ENCODE peak calls at places on chromosome 5, in four cellular contexts. One of them, this sample, is unnamed.

GRCh38 chr5:81239613-81240012 is 6.5 kb downstream of the CKMT2 start:
- DNase-seq in K562: no peak
- DNase-seq in GM12878: no peak
- DNase-seq in HepG2: no peak
- DNase-seq in this sample: no peak

GRCh38 chr5:168315416-168315990 is 24.1 kb downstream of the WWC1 start:
- DNase-seq in K562: no peak
- DNase-seq in GM12878: no peak
- DNase-seq in HepG2: no peak
- DNase-seq in this sample: no peak

GRCh38 chr5:98942849-98943248 is 14.0 kb upstream of the CHD1 start:
- DNase-seq in K562: no peak
- DNase-seq in GM12878: no peak
- DNase-seq in HepG2: peak
- DNase-seq in this sample: no peak

GRCh38 chr5:87686018-87686417 is 273.3 kb upstream of the CCNH start:
- DNase-seq in K562: no peak
- DNase-seq in GM12878: no peak
- DNase-seq in HepG2: no peak
- DNase-seq in this sample: no peak

GRCh38 chr5:34045996-34046395 is 3.0 kb upstream of the C1QTNF3 start:
- DNase-seq in K562: no peak
- DNase-seq in GM12878: no peak
- DNase-seq in HepG2: peak
- DNase-seq in this sample: no peak

GRCh38 chr5:131814990-131815389 is 18.2 kb upstream of the FNIP1 start:
- DNase-seq in K562: peak
- DNase-seq in GM12878: no peak
- DNase-seq in HepG2: no peak
- DNase-seq in this sample: peak

GRCh38 chr5:78648359-78649219 is at the start of gene LHFPL2:
- DNase-seq in K562: peak
- DNase-seq in GM12878: no peak
- DNase-seq in HepG2: no peak
- DNase-seq in this sample: peak

GRCh38 chr5:149210968-149211495 is 60.6 kb upstream of the AFAP1L1 start:
- DNase-seq in K562: no peak
- DNase-seq in GM12878: no peak
- DNase-seq in HepG2: no peak
- DNase-seq in this sample: peak

GRCh38 chr5:39266442-39266841 is 47.1 kb upstream of the FYB1 start:
- DNase-seq in K562: peak
- DNase-seq in GM12878: no peak
- DNase-seq in HepG2: no peak
- DNase-seq in this sample: no peak

GRCh38 chr5:65830856-65831255 is 95.5 kb upstream of the ERBIN start:
- DNase-seq in K562: no peak
- DNase-seq in GM12878: no peak
- DNase-seq in HepG2: no peak
- DNase-seq in this sample: no peak

GRCh38 chr5:142873831-142874230 is 103.7 kb downstream of the ARHGAP26 start:
- DNase-seq in K562: no peak
- DNase-seq in GM12878: no peak
- DNase-seq in HepG2: no peak
- DNase-seq in this sample: no peak

GRCh38 chr5:18792145-18792544 is 1157.9 kb downstream of the TAF11L14 start:
- DNase-seq in K562: no peak
- DNase-seq in GM12878: no peak
- DNase-seq in HepG2: peak
- DNase-seq in this sample: no peak

GRCh38 chr5:172713113-172713808 is 57.7 kb downstream of the DUSP1 start:
- DNase-seq in K562: peak
- DNase-seq in GM12878: no peak
- DNase-seq in HepG2: no peak
- DNase-seq in this sample: peak

GRCh38 chr5:863244-863805 is 12.5 kb upstream of the ZDHHC11 start:
- DNase-seq in K562: no peak
- DNase-seq in GM12878: no peak
- DNase-seq in HepG2: no peak
- DNase-seq in this sample: no peak

GRCh38 chr5:90940227-90940995 is 381.8 kb downstream of the ADGRV1 start:
- DNase-seq in K562: no peak
- DNase-seq in GM12878: peak
- DNase-seq in HepG2: no peak
- DNase-seq in this sample: peak

GRCh38 chr5:112776301-112776856 is 38.7 kb downstream of the APC start:
- DNase-seq in K562: no peak
- DNase-seq in GM12878: no peak
- DNase-seq in HepG2: no peak
- DNase-seq in this sample: no peak

GRCh38 chr5:76870046-76870445 is 20.2 kb downstream of the S100Z start:
- DNase-seq in K562: no peak
- DNase-seq in GM12878: no peak
- DNase-seq in HepG2: peak
- DNase-seq in this sample: peak

GRCh38 chr5:1016476-1016875 is 7.9 kb downstream of the NKD2 start:
- DNase-seq in K562: no peak
- DNase-seq in GM12878: no peak
- DNase-seq in HepG2: no peak
- DNase-seq in this sample: no peak

GRCh38 chr5:107519900-107520354 is 150.8 kb downstream of the EFNA5 start:
- DNase-seq in K562: no peak
- DNase-seq in GM12878: peak
- DNase-seq in HepG2: no peak
- DNase-seq in this sample: peak
- TF ChIP-seq REST in K562: no peak
- TF ChIP-seq REST in GM12878: no peak
- TF ChIP-seq REST in HepG2: no peak
- TF ChIP-seq REST in this sample: no peak

DNA sequence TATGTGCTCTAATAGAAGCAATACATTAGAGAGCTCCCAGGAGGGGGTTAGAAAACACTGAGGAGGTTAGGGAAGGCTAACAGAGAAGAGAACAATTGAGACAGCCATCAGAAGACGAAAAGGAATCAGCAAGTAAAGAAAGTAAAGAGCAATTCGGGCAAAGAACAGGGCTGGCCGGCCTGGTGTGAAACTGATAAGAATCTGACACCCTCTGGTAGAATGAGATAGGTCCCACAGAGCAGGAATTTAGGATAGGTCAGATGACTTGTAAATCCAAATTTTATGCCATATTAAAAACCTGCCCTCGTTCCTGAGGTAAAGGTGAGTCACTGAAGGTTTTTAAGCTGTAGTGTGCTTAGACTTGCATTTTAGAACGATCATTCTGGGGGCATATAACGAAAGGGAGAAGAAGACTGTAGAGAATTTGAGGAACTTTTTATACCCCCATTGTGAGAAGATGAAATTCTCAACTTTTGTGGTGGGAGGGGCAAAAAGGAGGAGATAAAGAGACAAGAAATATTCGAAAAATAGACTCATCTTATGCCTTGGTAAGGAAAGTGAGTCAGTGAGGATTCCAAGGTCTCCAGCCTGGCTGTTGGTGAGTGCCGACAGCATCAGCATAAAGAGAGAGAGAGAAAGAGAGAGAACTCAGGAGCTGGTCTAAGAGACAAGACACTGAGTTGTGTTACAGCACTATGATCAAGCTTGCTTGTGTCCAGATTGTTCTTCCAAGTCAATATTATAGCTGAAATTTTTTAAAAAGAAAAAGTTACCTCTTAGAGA is 51.3 kb downstream of the TMEM167A start:
- DNase-seq in K562: peak
- DNase-seq in GM12878: no peak
- DNase-seq in HepG2: no peak
- DNase-seq in this sample: peak
- TF ChIP-seq JUNB in K562: no peak
- TF ChIP-seq JUNB in GM12878: no peak
- TF ChIP-seq JUNB in HepG2: no peak
- TF ChIP-seq JUNB in this sample: no peak

DNA sequence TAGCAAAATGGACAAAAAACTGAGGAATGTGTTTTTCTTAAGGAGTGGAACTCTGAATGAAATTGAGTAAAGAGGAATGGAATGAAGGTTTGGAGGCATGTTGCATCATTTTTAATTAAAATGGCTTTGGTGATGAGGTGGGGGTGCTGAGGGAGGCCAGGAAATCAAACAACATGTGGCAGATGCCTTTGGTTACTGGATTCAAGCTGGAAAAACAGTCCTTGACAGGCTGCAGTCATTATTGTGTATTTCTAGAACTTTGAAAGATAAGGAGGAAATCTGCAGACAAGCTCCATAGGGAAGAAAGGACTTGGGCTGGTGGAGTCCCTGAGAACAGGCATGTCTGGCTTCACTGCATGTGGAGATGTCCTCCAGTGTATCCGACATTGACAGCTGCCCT is 203.5 kb upstream of the HAPLN1 start:
- DNase-seq in K562: no peak
- DNase-seq in GM12878: no peak
- DNase-seq in HepG2: no peak
- DNase-seq in this sample: no peak
- TF ChIP-seq CREB1 in K562: no peak
- TF ChIP-seq CREB1 in GM12878: no peak
- TF ChIP-seq CREB1 in HepG2: no peak
- TF ChIP-seq CREB1 in this sample: no peak

GRCh38 chr5:151156732-151157402 is 712 bp downstream of the ANXA6 start:
- DNase-seq in K562: no peak
- DNase-seq in GM12878: no peak
- DNase-seq in HepG2: no peak
- DNase-seq in this sample: peak
- TF ChIP-seq REST in K562: no peak
- TF ChIP-seq REST in GM12878: no peak
- TF ChIP-seq REST in HepG2: no peak
- TF ChIP-seq REST in this sample: no peak

DNA sequence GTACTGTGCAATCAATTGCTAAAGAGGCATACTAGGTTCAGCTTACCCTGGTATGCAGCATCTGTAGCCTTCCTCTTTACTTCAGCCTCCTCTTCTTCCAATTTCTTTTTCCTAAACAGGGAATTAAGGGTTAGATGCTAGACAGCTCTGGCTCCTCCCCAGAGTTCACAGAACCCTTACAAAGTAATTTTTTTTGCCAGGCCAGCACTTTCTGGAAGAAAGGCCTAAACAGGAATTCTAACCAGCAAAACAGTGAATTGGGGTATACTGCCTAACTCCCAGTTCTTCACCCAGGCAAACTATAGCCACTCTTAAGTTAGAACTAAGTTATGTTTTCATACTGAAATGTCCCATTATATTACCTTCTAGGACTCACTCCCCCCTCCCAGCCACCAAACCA is 8.1 kb downstream of the BRD8 start:
- DNase-seq in K562: no peak
- DNase-seq in GM12878: no peak
- DNase-seq in HepG2: no peak
- DNase-seq in this sample: no peak
- TF ChIP-seq JUNB in K562: no peak
- TF ChIP-seq JUNB in GM12878: no peak
- TF ChIP-seq JUNB in HepG2: no peak
- TF ChIP-seq JUNB in this sample: no peak

DNA sequence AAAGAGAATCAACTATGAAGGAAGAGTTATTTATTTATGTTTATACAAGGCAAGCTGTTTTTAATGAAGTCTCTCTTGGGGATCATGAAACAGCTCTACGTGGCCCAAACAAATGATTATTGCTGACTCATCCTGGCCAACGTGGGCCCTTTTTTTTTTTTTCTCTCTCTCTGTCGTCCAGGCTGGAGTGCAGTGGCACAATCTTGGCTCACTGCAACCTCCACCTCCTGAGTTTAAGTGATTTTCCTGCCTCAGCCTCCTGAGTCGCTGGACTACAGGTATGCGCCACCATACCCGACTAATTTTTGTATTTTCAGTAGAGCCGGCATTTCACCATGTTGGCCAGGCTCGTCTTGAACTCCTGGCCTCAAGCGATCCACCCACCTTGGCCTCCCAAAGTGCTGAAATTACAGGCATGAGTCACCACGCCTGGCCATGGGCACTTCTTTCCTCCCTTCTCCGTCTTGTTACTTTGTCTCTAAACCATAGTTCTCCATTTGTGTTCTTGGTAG is 98.3 kb downstream of the BASP1 start:
- DNase-seq in K562: no peak
- DNase-seq in GM12878: no peak
- DNase-seq in HepG2: no peak
- DNase-seq in this sample: no peak
- TF ChIP-seq CREB1 in K562: no peak
- TF ChIP-seq CREB1 in GM12878: no peak
- TF ChIP-seq CREB1 in HepG2: no peak
- TF ChIP-seq CREB1 in this sample: no peak

DNA sequence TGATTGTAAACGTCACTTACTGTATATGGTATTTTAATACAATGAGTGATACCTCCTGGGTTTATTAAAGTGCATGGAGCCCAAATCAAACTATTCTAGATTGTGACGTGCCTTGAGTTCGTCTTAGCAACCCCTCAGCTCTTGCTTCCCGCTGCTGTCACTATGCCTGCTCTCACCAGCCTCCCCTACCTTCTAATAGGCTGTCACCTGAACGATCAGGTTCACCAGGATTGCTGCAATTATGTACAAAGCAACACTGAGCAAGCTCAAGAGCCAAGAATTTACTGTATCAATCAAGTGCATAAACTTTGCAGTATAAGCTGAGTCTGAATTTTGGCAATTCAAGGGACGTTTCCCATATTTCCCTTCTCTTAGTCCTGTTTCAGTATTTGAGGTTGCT is 3.0 kb downstream of the LECT2 start:
- DNase-seq in K562: no peak
- DNase-seq in GM12878: no peak
- DNase-seq in HepG2: no peak
- DNase-seq in this sample: no peak
- TF ChIP-seq REST in K562: no peak
- TF ChIP-seq REST in GM12878: no peak
- TF ChIP-seq REST in HepG2: no peak
- TF ChIP-seq REST in this sample: no peak

This sample was measured in GM23338.